ENCODE peak calls at places on chromosomes 7 and 10, in five cellular contexts. S is ascending aorta; H is uterus; D is Peyer's patch; R is CD8-positive, alpha-beta T cell. A is an unnamed sample. For H3K4me1, the result is how much of the 10 kb centered on the place peaks cover.

GRCh38 chr10:43308986-43309385 is 42.1 kb upstream of the RASGEF1A start:
- DNase-seq in S (no peak), H (no peak), D (no peak), R (no peak), A (peak)

GRCh38 chr7:74280985-74281384 is 8.2 kb upstream of the CLIP2 start:
- DNase-seq in S (no peak), H (no peak), D (no peak), R (no peak), A (no peak)

GRCh38 chr10:79274279-79275104 is 72.8 kb upstream of the PPIF start:
- DNase-seq in S (peak), H (peak), D (no peak), R (no peak), A (peak)

GRCh38 chr7:101200504-101200861 is 353 bp downstream of the MOGAT3 start:
- DNase-seq in S (no peak), H (no peak), D (no peak), R (no peak), A (no peak)

GRCh38 chr7:158273138-158273651 is 314.4 kb downstream of the PTPRN2 start:
- DNase-seq in S (no peak), H (no peak), D (no peak), R (no peak), A (no peak)

GRCh38 chr7:1800876-1801275 is 130.8 kb downstream of the ELFN1 start:
- DNase-seq in S (peak), H (no peak), D (no peak), R (no peak), A (no peak)

GRCh38 chr7:125279956-125280355 is 350.3 kb upstream of the POT1 start:
- DNase-seq in S (no peak), H (no peak), D (no peak), R (no peak), A (no peak)

GRCh38 chr10:103895458-103896186 is 22.4 kb downstream of the STN1 start:
- DNase-seq in S (peak), H (no peak), D (no peak), R (no peak), A (no peak)

GRCh38 chr7:2800923-2801682 is 43.0 kb downstream of the GNA12 start:
- DNase-seq in S (no peak), H (no peak), D (no peak), R (no peak), A (peak)

GRCh38 chr10:104479906-104480579 is 126.4 kb downstream of the CFAP58 start:
- DNase-seq in S (no peak), H (no peak), D (no peak), R (no peak), A (peak)

GRCh38 chr10:78781991-78782390 is 286.8 kb upstream of the ZMIZ1 start:
- DNase-seq in S (no peak), H (peak), D (no peak), R (no peak), A (no peak)

GRCh38 chr7:102837802-102838201 is 75.0 kb upstream of the LRRC17 start:
- DNase-seq in S (no peak), H (no peak), D (no peak), R (no peak), A (no peak)

GRCh38 chr10:109898007-109898406 is 25.3 kb downstream of the XPNPEP1 start:
- DNase-seq in S (no peak), H (no peak), D (no peak), R (no peak), A (no peak)
- H3K4me1 ChIP-seq in S (half or more), H (under half), D (under half), R (under half), A (under half)

GRCh38 chr7:137990251-137990901 is 11.5 kb downstream of the CREB3L2 start:
- DNase-seq in S (no peak), H (no peak), D (peak), R (no peak), A (no peak)

GRCh38 chr7:137994091-137994688 is 7.7 kb downstream of the CREB3L2 start:
- DNase-seq in S (no peak), H (no peak), D (no peak), R (no peak), A (no peak)

GRCh38 chr7:137992042-137992737 is 9.7 kb downstream of the CREB3L2 start:
- DNase-seq in S (no peak), H (no peak), D (peak), R (no peak), A (no peak)

GRCh38 chr7:137993395-137993743 is 8.5 kb downstream of the CREB3L2 start:
- DNase-seq in S (no peak), H (no peak), D (no peak), R (no peak), A (no peak)

GRCh38 chr7:137992738-137993394 is 9.0 kb downstream of the CREB3L2 start:
- DNase-seq in S (peak), H (peak), D (peak), R (no peak), A (peak)
- H3K4me1 ChIP-seq in S (half or more), H (under half), D (under half), R (under half), A (under half)

DNA sequence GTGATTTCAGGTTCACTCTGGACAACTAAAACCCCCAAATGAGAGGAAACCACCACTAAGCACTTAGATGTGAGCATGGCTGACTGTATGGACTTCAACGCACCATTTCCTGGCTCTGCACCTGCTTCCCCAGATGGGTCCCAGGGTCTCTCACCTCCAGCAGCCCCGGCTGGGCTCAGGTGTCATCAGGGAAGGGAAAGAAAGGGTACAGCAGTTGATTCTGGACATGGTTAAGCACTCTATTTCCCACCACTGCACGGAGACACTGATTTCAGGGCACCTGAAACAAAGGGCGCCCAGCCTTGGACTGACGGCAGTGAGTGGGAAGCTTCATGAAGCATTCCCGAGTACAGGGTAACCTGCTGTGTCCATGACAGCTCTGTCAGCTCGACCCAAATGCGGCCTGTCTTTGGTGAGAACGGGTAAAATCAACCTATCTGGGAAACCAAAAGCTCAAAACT is 19.0 kb downstream of the FAM53B start:
- DNase-seq in S (no peak), H (no peak), D (no peak), R (no peak), A (peak)
- H3K4me1 ChIP-seq in S (under half), H (under half), D (half or more), R (half or more), A (half or more)

GRCh38 chr7:69434350-69434749 is 163.9 kb upstream of the AUTS2 start:
- DNase-seq in S (no peak), H (no peak), D (no peak), R (no peak), A (no peak)
- H3K4me1 ChIP-seq in S (under half), H (under half), D (under half), R (under half), A (under half)

GRCh38 chr10:72242675-72243074 is 26.6 kb upstream of the ASCC1 start:
- DNase-seq in S (peak), H (peak), D (no peak), R (no peak), A (peak)

GRCh38 chr10:72239409-72239808 is 23.3 kb upstream of the ASCC1 start:
- DNase-seq in S (no peak), H (no peak), D (no peak), R (no peak), A (no peak)

GRCh38 chr10:72243822-72244437 is 27.9 kb upstream of the ASCC1 start:
- DNase-seq in S (peak), H (peak), D (peak), R (no peak), A (peak)

GRCh38 chr10:72240371-72240770 is 24.3 kb upstream of the ASCC1 start:
- DNase-seq in S (no peak), H (no peak), D (no peak), R (no peak), A (no peak)

DNA sequence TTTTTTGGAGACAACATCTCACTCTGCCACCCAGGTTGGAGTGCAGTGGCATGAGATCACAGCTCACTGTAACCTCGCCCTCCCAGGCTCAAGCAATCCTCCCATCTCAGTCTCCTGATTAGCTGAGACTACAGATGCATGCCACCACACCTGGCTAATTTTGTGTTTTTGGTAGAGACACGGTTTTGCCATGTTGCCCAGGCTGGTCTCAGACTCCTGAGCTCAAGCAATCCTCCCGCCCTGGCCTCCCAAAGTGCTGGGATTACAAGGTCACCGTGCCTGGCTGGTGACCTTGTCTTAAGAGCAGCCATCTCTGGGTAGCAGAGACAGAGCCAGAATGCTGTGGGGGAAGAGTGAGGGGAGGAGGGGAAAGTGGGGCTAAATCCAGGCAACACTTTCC is 25.8 kb upstream of the ASCC1 start:
- DNase-seq in S (no peak), H (no peak), D (no peak), R (no peak), A (no peak)
- H3K4me1 ChIP-seq in S (half or more), H (under half), D (under half), R (half or more), A (under half)

GRCh38 chr10:69503896-69504265 is 52.6 kb downstream of the TSPAN15 start:
- DNase-seq in S (no peak), H (no peak), D (no peak), R (no peak), A (no peak)

GRCh38 chr10:69504576-69505250 is 53.4 kb downstream of the TSPAN15 start:
- DNase-seq in S (no peak), H (no peak), D (no peak), R (no peak), A (peak)

GRCh38 chr10:69501657-69502056 is 50.4 kb downstream of the TSPAN15 start:
- DNase-seq in S (no peak), H (peak), D (no peak), R (no peak), A (no peak)

GRCh38 chr10:69502589-69502988 is 51.3 kb downstream of the TSPAN15 start:
- DNase-seq in S (no peak), H (no peak), D (no peak), R (no peak), A (peak)

GRCh38 chr10:69503001-69503895 is 52.0 kb downstream of the TSPAN15 start:
- DNase-seq in S (no peak), H (peak), D (no peak), R (no peak), A (no peak)
- H3K4me1 ChIP-seq in S (under half), H (under half), D (under half), R (under half), A (under half)

A was measured in right cardiac atrium.